ENCODE peak calls at places on chromosomes 1 and 21, in five cellular contexts. D is uterus, G is stomach, E is prostate gland, V is endothelial cell of umbilical vein. O is an unnamed sample.

GRCh38 chr1:231931846-231932454 is 305.4 kb downstream of the DISC1 start:
- DNase-seq in D (no peak), G (no peak), E (no peak), V (no peak), O (peak)

GRCh38 chr1:115437146-115437639 is 99.1 kb upstream of the NGF start:
- DNase-seq in G (no peak), D (no peak), V (no peak), E (no peak), O (no peak)

GRCh38 chr1:208149776-208150514 is 94.2 kb downstream of the PLXNA2 start:
- DNase-seq in D (no peak), V (no peak), E (no peak), G (peak), O (no peak)

GRCh38 chr21:34698270-34699015 is 29.6 kb downstream of the CLIC6 start:
- DNase-seq in V (no peak), D (no peak), E (no peak), G (no peak), O (no peak)

GRCh38 chr1:82391712-82392111 is 591.0 kb downstream of the ADGRL2 start:
- DNase-seq in E (no peak), G (no peak), D (no peak), V (no peak), O (no peak)

GRCh38 chr1:64875101-64875500 is 91.2 kb downstream of the JAK1 start:
- DNase-seq in V (no peak), G (no peak), D (no peak), E (no peak), O (no peak)

GRCh38 chr21:44969066-44969649 is 29.3 kb downstream of the SLX9 start:
- DNase-seq in E (no peak), V (no peak), D (no peak), G (no peak), O (no peak)

GRCh38 chr1:110281363-110282290 is 57.5 kb upstream of the RBM15 start:
- DNase-seq in G (no peak), V (no peak), E (no peak), D (no peak), O (no peak)

GRCh38 chr1:8078176-8078671 is 52.1 kb upstream of the ERRFI1 start:
- DNase-seq in E (peak), V (peak), G (no peak), D (no peak), O (no peak)

GRCh38 chr1:193479187-193479586 is 292.8 kb upstream of the B3GALT2 start:
- DNase-seq in V (no peak), E (no peak), D (no peak), G (peak), O (no peak)

GRCh38 chr1:214989341-214989740 is 93.2 kb upstream of the KCNK2 start:
- DNase-seq in D (no peak), G (no peak), V (no peak), E (no peak), O (no peak)

GRCh38 chr1:10975567-10976326 is 36.7 kb upstream of the TARDBP start:
- DNase-seq in D (peak), E (peak), V (no peak), G (peak), O (no peak)

GRCh38 chr1:218361298-218362065 is 16.3 kb downstream of the TGFB2 start:
- DNase-seq in D (no peak), V (peak), G (no peak), E (no peak), O (no peak)

GRCh38 chr21:15617968-15618367 is 111.8 kb upstream of the USP25 start:
- DNase-seq in E (no peak), G (no peak), V (peak), D (no peak), O (no peak)

GRCh38 chr1:107318932-107319331 is 178.1 kb downstream of the NTNG1 start:
- DNase-seq in E (no peak), D (no peak), V (no peak), G (no peak), O (no peak)

GRCh38 chr1:57013522-57013921 is 47.7 kb upstream of the C8B start:
- DNase-seq in E (no peak), V (no peak), G (no peak), D (no peak), O (no peak)

GRCh38 chr1:61741682-61742619 is at the start of gene PATJ:
- DNase-seq in E (peak), V (peak), G (peak), D (peak), O (no peak)

GRCh38 chr1:240906477-240906876 is 294.5 kb upstream of the GREM2 start:
- DNase-seq in V (peak), D (no peak), E (no peak), G (peak), O (no peak)

GRCh38 chr1:119713039-119713537 is 1.4 kb downstream of the PHGDH start:
- DNase-seq in G (no peak), V (no peak), D (peak), E (peak), O (peak)

GRCh38 chr1:155242805-155243358 is 12.4 kb downstream of the ENTREP3 start:
- DNase-seq in V (no peak), E (no peak), D (no peak), G (no peak), O (no peak)

GRCh38 chr1:5664906-5665875 is 327.0 kb downstream of the NPHP4 start:
- DNase-seq in G (no peak), D (no peak), E (no peak), V (no peak), O (no peak)

GRCh38 chr1:61536722-61537121 is 188.2 kb downstream of the TM2D1 start:
- DNase-seq in V (no peak), E (no peak), G (no peak), D (no peak), O (no peak)

GRCh38 chr1:113124366-113124765 is 51.4 kb downstream of the LRIG2 start:
- DNase-seq in G (no peak), V (no peak), D (no peak), E (no peak), O (no peak)

GRCh38 chr1:229624906-229625871 is 733 bp downstream of the TAF5L start:
- DNase-seq in D (peak), E (peak), V (peak), G (peak), O (peak)

GRCh38 chr1:40315795-40316594 is 1.1 kb downstream of the COL9A2 start:
- DNase-seq in E (no peak), D (no peak), V (peak), G (no peak), O (peak)

GRCh38 chr1:23865543-23865930 is 2.6 kb downstream of the FUCA1 start:
- DNase-seq in G (peak), E (peak), D (no peak), V (no peak), O (no peak)

GRCh38 chr1:184351416-184351975 is 35.3 kb upstream of the C1orf21 start:
- DNase-seq in G (no peak), E (no peak), V (no peak), D (no peak), O (no peak)

GRCh38 chr1:26799479-26800133 is 11.9 kb downstream of the PIGV start:
- DNase-seq in E (peak), D (peak), V (peak), G (no peak), O (peak)

GRCh38 chr1:156748670-156749428 is 2.6 kb downstream of the HDGF start:
- DNase-seq in D (peak), E (no peak), V (peak), G (peak), O (peak)

GRCh38 chr1:156750191-156750931 is 1.1 kb downstream of the HDGF start:
- DNase-seq in V (peak), D (peak), G (peak), E (peak), O (peak)

GRCh38 chr1:156750932-156751723 is at the start of gene HDGF:
- DNase-seq in V (peak), G (peak), D (peak), E (no peak), O (peak)

GRCh38 chr1:156747737-156748669 is 3.5 kb downstream of the HDGF start:
- DNase-seq in G (no peak), D (no peak), V (peak), E (no peak), O (no peak)

GRCh38 chr1:156749429-156750118 is 1.9 kb downstream of the HDGF start:
- DNase-seq in G (peak), D (no peak), V (no peak), E (no peak), O (peak)
- TF ChIP-seq POLR2A in G (no peak), D (no peak), V (no peak), E (no peak), O (peak)

GRCh38 chr1:206923961-206924548 is 2.3 kb upstream of the FCMR start:
- DNase-seq in V (peak), D (no peak), G (no peak), E (no peak), O (peak)

GRCh38 chr1:206921772-206922265 is at the start of gene FCMR:
- DNase-seq in G (no peak), E (no peak), V (no peak), D (no peak), O (no peak)

GRCh38 chr1:206922524-206922923 is 783 bp upstream of the FCMR start:
- DNase-seq in D (no peak), V (no peak), G (no peak), E (no peak), O (no peak)

GRCh38 chr1:206924549-206925115 is 2.9 kb upstream of the FCMR start:
- DNase-seq in D (no peak), V (no peak), E (no peak), G (no peak), O (peak)

DNA sequence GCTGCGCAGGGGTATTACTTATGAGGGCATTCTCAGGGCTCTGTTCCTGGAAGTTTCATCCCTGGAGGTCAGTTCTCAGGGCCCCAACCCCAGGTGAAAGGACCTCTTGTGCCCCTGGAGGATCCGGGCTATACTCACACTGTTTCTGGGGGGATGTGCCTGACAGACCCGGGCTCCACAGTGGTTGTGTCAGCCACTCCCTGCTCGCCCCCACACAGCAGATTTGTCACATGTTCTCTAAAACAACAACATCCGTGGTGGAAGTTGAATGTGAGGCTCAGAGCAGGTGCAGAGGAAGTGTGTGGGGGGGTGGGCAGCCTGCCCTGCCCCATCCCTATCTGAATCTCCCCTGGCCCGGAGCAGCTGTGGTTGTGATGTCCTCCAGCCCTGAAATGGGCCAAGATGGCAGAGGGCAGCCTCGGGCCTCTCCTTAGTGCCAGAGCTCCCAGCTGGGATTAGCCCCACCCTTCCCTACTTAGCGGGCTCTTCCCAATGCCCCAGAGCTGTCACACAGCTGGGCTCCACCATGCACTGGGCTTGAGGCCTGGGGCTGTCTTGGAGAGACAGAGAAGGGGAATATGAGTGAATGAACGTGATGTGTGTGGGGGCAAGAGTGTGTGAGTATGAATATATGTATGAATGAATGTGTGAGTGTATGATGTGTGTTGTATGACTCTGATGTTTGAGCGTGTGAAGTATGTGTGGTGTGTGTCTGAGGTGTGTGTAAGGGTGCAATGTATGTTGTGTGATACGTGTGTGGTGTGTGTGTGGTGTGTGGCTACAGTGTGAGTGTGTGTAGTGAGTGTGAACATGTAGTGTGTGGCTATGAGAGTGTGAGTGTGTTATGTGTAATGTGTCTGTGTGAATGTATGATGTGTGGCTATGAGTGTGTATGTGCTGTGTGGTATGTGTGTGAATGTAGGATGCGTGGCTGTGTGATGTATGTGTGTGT is 1.5 kb upstream of the FCMR start:
- DNase-seq in V (no peak), D (no peak), E (no peak), G (no peak), O (no peak)
- TF ChIP-seq POLR2A in V (no peak), D (no peak), E (no peak), G (no peak), O (no peak)

DNA sequence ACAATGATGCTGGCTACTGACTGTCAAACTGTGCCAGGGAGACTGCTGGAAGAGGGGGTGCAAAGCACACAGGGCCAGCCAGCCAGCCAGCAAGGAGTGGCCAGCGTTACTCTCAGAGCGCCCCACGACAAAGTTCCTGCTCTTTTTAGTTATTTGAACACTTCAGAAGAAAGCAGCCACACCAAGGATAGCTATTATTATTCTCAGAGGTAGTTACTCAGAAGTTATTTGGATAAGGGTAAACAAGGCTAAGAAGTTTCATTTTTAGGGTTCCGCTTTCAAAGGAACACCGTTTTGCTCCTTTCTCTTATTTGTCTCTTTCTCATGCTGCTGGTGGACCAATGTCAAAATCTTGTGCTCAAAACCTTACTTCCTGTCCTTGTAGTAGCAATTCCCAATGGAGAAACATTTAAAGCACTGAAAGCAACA is 59.9 kb downstream of the VANGL2 start:
- DNase-seq in D (no peak), E (no peak), G (no peak), V (no peak), O (no peak)
- TF ChIP-seq POLR2A in D (no peak), E (no peak), G (no peak), V (no peak), O (no peak)

GRCh38 chr1:25430073-25430665 is 528 bp upstream of the MACO1 start:
- DNase-seq in G (peak), E (peak), D (peak), V (no peak), O (peak)
- TF ChIP-seq POLR2A in G (no peak), E (peak), D (peak), V (peak), O (peak)

GRCh38 chr1:165632152-165632469 is 1.1 kb downstream of the MGST3 start:
- DNase-seq in G (peak), V (no peak), D (no peak), E (no peak), O (no peak)

GRCh38 chr1:165630629-165631402 is at the start of gene MGST3:
- DNase-seq in D (peak), G (peak), V (peak), E (peak), O (peak)

GRCh38 chr1:165632491-165632890 is 1.5 kb downstream of the MGST3 start:
- DNase-seq in E (no peak), D (no peak), G (no peak), V (no peak), O (peak)

GRCh38 chr1:165629848-165630628 is 996 bp upstream of the MGST3 start:
- DNase-seq in G (no peak), V (no peak), E (peak), D (no peak), O (no peak)

DNA sequence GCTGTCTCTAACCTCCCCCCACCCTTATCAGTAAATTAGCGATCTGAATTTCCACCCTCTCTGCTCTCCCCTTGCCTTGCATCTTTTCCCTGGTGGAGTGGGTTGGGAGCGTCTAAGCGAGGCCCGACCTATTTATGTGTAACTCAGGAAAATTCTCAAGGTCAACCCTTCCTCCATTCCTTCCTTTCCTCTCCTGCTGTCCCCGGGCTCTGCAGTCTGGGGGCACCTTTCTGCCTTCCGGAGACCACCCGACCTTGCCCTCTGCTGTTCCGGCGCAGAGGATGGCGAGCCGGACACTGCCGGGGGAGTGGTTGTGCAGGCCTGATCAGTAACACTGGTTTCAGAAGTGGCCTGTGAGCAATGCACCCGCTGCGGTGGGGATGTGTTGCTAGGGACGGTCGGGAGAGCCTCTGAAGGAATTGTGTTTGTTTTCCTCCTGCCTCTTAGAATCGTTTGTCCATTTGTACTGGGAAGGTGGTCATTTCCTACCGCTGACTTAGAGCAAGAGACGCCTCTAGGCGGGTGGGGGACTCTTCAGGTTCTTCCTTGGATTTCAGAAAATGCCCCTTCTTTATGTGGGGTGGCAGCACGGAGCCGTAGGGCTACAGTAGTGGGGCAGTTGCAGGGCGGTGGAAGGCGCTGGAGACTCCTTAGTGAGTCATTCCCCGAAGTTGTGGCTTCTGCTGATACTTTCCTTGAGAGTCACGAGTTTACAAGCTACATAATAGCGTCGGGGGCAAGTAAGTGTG is 543 bp downstream of the MGST3 start:
- DNase-seq in G (peak), E (peak), V (peak), D (peak), O (peak)
- TF ChIP-seq POLR2A in G (no peak), E (no peak), V (no peak), D (peak), O (peak)

DNA sequence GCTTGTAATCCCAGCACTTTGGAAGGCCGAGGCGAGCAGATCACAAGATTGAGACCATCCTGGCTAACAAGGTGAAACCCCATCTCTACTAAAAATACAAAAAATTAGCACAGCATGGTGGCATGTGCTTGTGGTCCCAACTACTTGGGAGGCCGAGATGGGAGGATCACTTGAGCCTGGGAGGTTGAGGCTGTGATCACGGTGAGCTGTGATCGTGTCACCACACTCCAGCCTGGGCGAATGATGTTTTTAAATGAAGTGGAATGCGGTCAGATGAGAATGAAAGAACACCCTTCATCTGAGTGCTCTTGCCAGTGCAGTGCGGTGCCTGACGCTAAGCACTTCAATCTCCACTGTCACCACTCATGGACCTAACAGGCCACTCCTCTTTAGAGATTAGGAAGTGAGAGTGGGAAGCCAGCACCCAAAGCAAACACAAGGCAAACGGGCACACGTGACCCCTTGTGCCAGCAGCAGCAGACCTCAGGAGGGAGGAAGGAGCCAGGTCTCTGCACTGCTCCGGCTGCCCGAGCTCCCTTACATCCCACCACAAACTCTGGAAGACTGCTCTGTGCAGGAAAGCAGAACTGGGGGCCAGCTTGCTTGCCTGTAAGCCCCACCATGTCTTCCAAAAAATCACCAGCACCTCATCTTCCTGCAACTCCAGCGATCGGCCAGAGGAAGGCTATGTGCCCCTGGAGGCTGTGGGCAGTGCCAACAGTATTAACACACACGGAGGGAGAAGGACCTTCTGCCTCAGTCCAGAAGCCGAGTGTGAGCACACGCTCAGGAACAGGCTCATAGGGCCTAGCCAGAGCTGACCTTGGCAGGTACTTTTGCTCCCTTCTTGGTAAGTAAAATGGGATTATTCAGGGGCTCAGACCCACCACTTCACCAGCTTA is 9.7 kb downstream of the CTNNBIP1 start:
- DNase-seq in D (no peak), E (peak), V (peak), G (peak), O (no peak)
- TF ChIP-seq POLR2A in D (no peak), E (peak), V (no peak), G (no peak), O (no peak)

GRCh38 chr1:45542591-45542990 is 8.0 kb upstream of the AKR1A1 start:
- DNase-seq in G (peak), V (no peak), E (no peak), D (no peak), O (no peak)
- TF ChIP-seq POLR2A in G (no peak), V (no peak), E (no peak), D (no peak), O (no peak)

GRCh38 chr1:53618218-53619087 is 120.5 kb downstream of the GLIS1 start:
- DNase-seq in G (peak), V (no peak), D (no peak), E (no peak), O (no peak)

GRCh38 chr1:53617382-53618217 is 121.4 kb downstream of the GLIS1 start:
- DNase-seq in G (peak), V (no peak), D (no peak), E (no peak), O (no peak)

GRCh38 chr1:53616927-53617326 is 122.0 kb downstream of the GLIS1 start:
- DNase-seq in D (no peak), V (no peak), E (no peak), G (peak), O (no peak)

GRCh38 chr1:53615101-53615500 is 123.9 kb downstream of the GLIS1 start:
- DNase-seq in D (no peak), G (peak), V (no peak), E (no peak), O (no peak)

GRCh38 chr1:53616511-53616910 is 122.5 kb downstream of the GLIS1 start:
- DNase-seq in V (no peak), D (no peak), E (no peak), G (peak), O (no peak)
- TF ChIP-seq POLR2A in V (no peak), D (no peak), E (no peak), G (no peak), O (no peak)

O was measured in erythroblast.